ENCODE peak calls at places on chromosomes 5 and 9, in six cellular contexts. One of them, this sample, is unnamed.

GRCh38 chr5:7576023-7576715 is 180.2 kb downstream of the ADCY2 start:
- DNase-seq in ovary: no peak
- DNase-seq in NCI-H187: no peak
- DNase-seq in mucosa of descending colon: no peak
- DNase-seq in NCI-H1105: no peak
- DNase-seq in HL-60: no peak
- DNase-seq in this sample: no peak

GRCh38 chr5:180026725-180027448 is 44.7 kb downstream of the RNF130 start:
- DNase-seq in ovary: no peak
- DNase-seq in NCI-H187: no peak
- DNase-seq in mucosa of descending colon: no peak
- DNase-seq in NCI-H1105: no peak
- DNase-seq in HL-60: no peak
- DNase-seq in this sample: no peak

GRCh38 chr5:133716475-133717183 is 104.3 kb upstream of the FSTL4 start:
- DNase-seq in ovary: no peak
- DNase-seq in NCI-H187: no peak
- DNase-seq in mucosa of descending colon: no peak
- DNase-seq in NCI-H1105: no peak
- DNase-seq in HL-60: no peak
- DNase-seq in this sample: no peak

GRCh38 chr9:134489621-134490380 is 151.8 kb upstream of the COL5A1 start:
- DNase-seq in ovary: no peak
- DNase-seq in NCI-H187: no peak
- DNase-seq in mucosa of descending colon: no peak
- DNase-seq in NCI-H1105: no peak
- DNase-seq in HL-60: no peak
- DNase-seq in this sample: no peak

GRCh38 chr9:83976372-83976771 is 3.6 kb downstream of the HNRNPK start:
- DNase-seq in ovary: no peak
- DNase-seq in NCI-H187: no peak
- DNase-seq in mucosa of descending colon: no peak
- DNase-seq in NCI-H1105: no peak
- DNase-seq in HL-60: no peak
- DNase-seq in this sample: no peak

GRCh38 chr5:56159521-56159947 is 73.6 kb downstream of the ANKRD55 start:
- DNase-seq in ovary: no peak
- DNase-seq in NCI-H187: no peak
- DNase-seq in mucosa of descending colon: no peak
- DNase-seq in NCI-H1105: no peak
- DNase-seq in HL-60: peak; percentile 41
- DNase-seq in this sample: peak; percentile 82

GRCh38 chr9:14985419-14985818 is 75.2 kb upstream of the FREM1 start:
- DNase-seq in ovary: no peak
- DNase-seq in NCI-H187: no peak
- DNase-seq in mucosa of descending colon: no peak
- DNase-seq in NCI-H1105: no peak
- DNase-seq in HL-60: no peak
- DNase-seq in this sample: no peak

GRCh38 chr9:134910146-134910545 is 7.6 kb downstream of the FCN1 start:
- DNase-seq in ovary: no peak
- DNase-seq in NCI-H187: no peak
- DNase-seq in mucosa of descending colon: no peak
- DNase-seq in NCI-H1105: no peak
- DNase-seq in HL-60: no peak
- DNase-seq in this sample: no peak

GRCh38 chr9:110141118-110141797 is 66.7 kb downstream of the C9orf152 start:
- DNase-seq in ovary: peak; percentile 46
- DNase-seq in NCI-H187: no peak
- DNase-seq in mucosa of descending colon: no peak
- DNase-seq in NCI-H1105: no peak
- DNase-seq in HL-60: no peak
- DNase-seq in this sample: no peak

This sample was measured in CD14-positive monocyte.